ENCODE peak calls at places on chromosomes 16 and 17, in six cellular contexts. G, H, P, J, B and N are unnamed samples.
A peak's percentile ranks its signal among the peaks of the same experiment; 100 is the strongest.

GRCh38 chr16:64589836-64590235 is 532.0 kb downstream of the CDH11 start:
- DNase-seq in G (no peak), H (no peak), P (peak; percentile 10), J (no peak), B (no peak), N (peak; percentile 74)

GRCh38 chr16:5065813-5066212 is at the start of gene C16orf89:
- DNase-seq in G (no peak), H (no peak), P (no peak), J (no peak), B (no peak), N (no peak)

GRCh38 chr16:2056681-2057407 is 9.1 kb downstream of the TSC2 start:
- DNase-seq in G (peak; percentile 59), H (no peak), P (no peak), J (no peak), B (no peak), N (no peak)

GRCh38 chr17:45129426-45129939 is 2.8 kb downstream of the PLCD3 start:
- DNase-seq in G (no peak), H (no peak), P (no peak), J (no peak), B (no peak), N (no peak)

GRCh38 chr16:47887496-47887895 is 268.3 kb downstream of the ABCC12 start:
- DNase-seq in G (no peak), H (no peak), P (no peak), J (no peak), B (no peak), N (no peak)

GRCh38 chr16:53600076-53600475 is 97.1 kb upstream of the AKTIP start:
- DNase-seq in G (no peak), H (no peak), P (no peak), J (no peak), B (no peak), N (no peak)

GRCh38 chr17:72591500-72592241 is 470.9 kb downstream of the SOX9 start:
- DNase-seq in G (no peak), H (peak; percentile 24), P (no peak), J (no peak), B (peak; percentile 41), N (no peak)

GRCh38 chr17:50221500-50222480 is 20.4 kb upstream of the COL1A1 start:
- DNase-seq in G (no peak), H (no peak), P (no peak), J (no peak), B (no peak), N (no peak)

GRCh38 chr16:29974291-29975133 is 844 bp downstream of the TAOK2 start:
- DNase-seq in G (peak; percentile 29), H (no peak), P (no peak), J (peak; percentile 18), B (peak; percentile 51), N (no peak)